ENCODE peak calls at places on chromosomes 12 and 14, in four cellular contexts. G, D, B and Z are unnamed samples.

GRCh38 chr12:57899010-57899662 is 42.2 kb upstream of the ATP23 start:
- DNase-seq in D (no peak), B (peak; percentile 79), G (no peak), Z (no peak)

GRCh38 chr12:7747196-7747595 is at the start of gene CLEC4C:
- DNase-seq in G (no peak), B (no peak), D (no peak), Z (no peak)

GRCh38 chr12:108967869-108968540 is 52.9 kb downstream of the SVOP start:
- DNase-seq in G (peak; percentile 55), D (peak; percentile 65), B (no peak), Z (peak; percentile 52)

GRCh38 chr12:66803972-66804371 is 125.1 kb upstream of the GRIP1 start:
- DNase-seq in G (no peak), D (no peak), B (no peak), Z (peak; percentile 38)

GRCh38 chr12:132541200-132541599 is 51.2 kb downstream of the FBRSL1 start:
- DNase-seq in B (no peak), D (no peak), G (no peak), Z (no peak)

GRCh38 chr14:86933460-86933859 is 1059.5 kb downstream of the GALC start:
- DNase-seq in B (no peak), D (no peak), G (no peak), Z (no peak)

GRCh38 chr12:54173066-54173726 is 15.6 kb downstream of the SMUG1 start:
- DNase-seq in B (no peak), G (peak; percentile 38), D (no peak), Z (peak; percentile 64)

GRCh38 chr12:95205685-95206084 is 11.6 kb downstream of the FGD6 start:
- DNase-seq in G (no peak), D (no peak), B (no peak), Z (no peak)

GRCh38 chr12:617304-617915 is 45.8 kb downstream of the NINJ2 start:
- DNase-seq in D (peak; percentile 77), G (no peak), B (no peak), Z (no peak)

GRCh38 chr12:100399095-100399494 is 42.2 kb downstream of the SLC17A8 start:
- DNase-seq in G (no peak), D (no peak), B (no peak), Z (no peak)

GRCh38 chr14:103628221-103628683 is 759 bp upstream of the KLC1 start:
- DNase-seq in D (no peak), B (no peak), G (peak; percentile 43), Z (peak; percentile 46)

GRCh38 chr12:59678759-59679411 is 83.1 kb downstream of the SLC16A7 start:
- DNase-seq in B (no peak), D (no peak), G (no peak), Z (no peak)

GRCh38 chr12:113214938-113215400 is 6.3 kb upstream of the TPCN1 start:
- DNase-seq in G (no peak), D (peak; percentile 81), B (peak; percentile 80), Z (no peak)

GRCh38 chr12:107486140-107486892 is 199.3 kb upstream of the PWP1 start:
- DNase-seq in B (no peak), G (no peak), D (no peak), Z (no peak)

GRCh38 chr12:24960222-24960855 is 11.4 kb upstream of the BCAT1 start:
- DNase-seq in D (peak; percentile 36), B (peak; percentile 56), G (no peak), Z (peak; percentile 42)

GRCh38 chr12:74963867-74964331 is 245.7 kb downstream of the KCNC2 start:
- DNase-seq in G (no peak), B (no peak), D (peak; percentile 38), Z (no peak)

GRCh38 chr12:99154983-99155336 is 492.6 kb upstream of the GARIN6 start:
- DNase-seq in D (no peak), G (no peak), B (no peak), Z (no peak)

GRCh38 chr12:59708059-59708458 is 112.2 kb downstream of the SLC16A7 start:
- DNase-seq in G (no peak), B (no peak), D (no peak), Z (no peak)

GRCh38 chr14:39303100-39303499 is 69.4 kb downstream of the MIA2 start:
- DNase-seq in G (no peak), D (no peak), B (no peak), Z (no peak)

GRCh38 chr12:52742822-52743457 is 34.2 kb downstream of the KRT76 start:
- DNase-seq in B (no peak), D (no peak), G (no peak), Z (no peak)

GRCh38 chr12:114812858-114813761 is 129.1 kb upstream of the TBX3 start:
- DNase-seq in B (no peak), D (peak; percentile 75), G (no peak), Z (peak; percentile 25)

GRCh38 chr14:79631276-79631675 is 580.0 kb downstream of the DIO2 start:
- DNase-seq in G (no peak), B (no peak), D (no peak), Z (no peak)

GRCh38 chr12:26036877-26037276 is 78.4 kb downstream of the RASSF8 start:
- DNase-seq in D (no peak), B (no peak), G (no peak), Z (no peak)

GRCh38 chr12:33671676-33672075 is 232.1 kb upstream of the SYT10 start:
- DNase-seq in G (no peak), D (no peak), B (no peak), Z (no peak)

GRCh38 chr12:124581299-124581698 is 13.9 kb upstream of the NCOR2 start:
- DNase-seq in D (no peak), B (no peak), G (no peak), Z (no peak)

GRCh38 chr12:49507139-49507538 is 31.7 kb upstream of the KCNH3 start:
- DNase-seq in G (no peak), B (no peak), D (no peak), Z (no peak)

GRCh38 chr14:72063761-72064282 is 131.6 kb downstream of the RGS6 start:
- DNase-seq in B (no peak), D (no peak), G (no peak), Z (no peak)

GRCh38 chr12:67535176-67535575 is 113.4 kb upstream of the DYRK2 start:
- DNase-seq in G (no peak), B (no peak), D (no peak), Z (no peak)

GRCh38 chr12:30847259-30847658 is 79.3 kb upstream of the TSPAN11 start:
- DNase-seq in B (peak; percentile 28), D (peak; percentile 66), G (peak; percentile 40), Z (no peak)

GRCh38 chr14:30450620-30451019 is 108.3 kb upstream of the G2E3 start:
- DNase-seq in D (no peak), G (no peak), B (no peak), Z (no peak)

GRCh38 chr12:126338031-126338441 is 1272.8 kb downstream of the AACS start:
- DNase-seq in B (no peak), G (no peak), D (no peak), Z (no peak)

GRCh38 chr12:28645436-28645835 is 455.2 kb downstream of the CCDC91 start:
- DNase-seq in D (no peak), G (no peak), B (no peak), Z (no peak)

GRCh38 chr12:32906407-32907165 is 10.0 kb upstream of the PKP2 start:
- DNase-seq in G (no peak), B (peak; percentile 78), D (peak; percentile 74), Z (no peak)

GRCh38 chr12:9742665-9743064 is 9.8 kb upstream of the CLECL1 start:
- DNase-seq in D (no peak), B (no peak), G (no peak), Z (no peak)

GRCh38 chr14:38078393-38078792 is 129.3 kb upstream of the SSTR1 start:
- DNase-seq in G (no peak), D (no peak), B (no peak), Z (no peak)

GRCh38 chr14:56137842-56138241 is 19.6 kb downstream of the PELI2 start:
- DNase-seq in D (no peak), G (no peak), B (no peak), Z (no peak)

GRCh38 chr12:48157889-48158370 is 615 bp upstream of the ASB8 start:
- DNase-seq in D (no peak), B (no peak), G (no peak), Z (no peak)

GRCh38 chr14:105474478-105475268 is at the start of gene CRIP2:
- DNase-seq in D (no peak), G (peak; percentile 89), B (no peak), Z (peak; percentile 73)

GRCh38 chr14:29392287-29392686 is 535.4 kb downstream of the PRKD1 start:
- DNase-seq in B (no peak), G (no peak), D (no peak), Z (no peak)

GRCh38 chr14:29390046-29390841 is 537.4 kb downstream of the PRKD1 start:
- DNase-seq in D (no peak), B (no peak), G (no peak), Z (no peak)
- TF ChIP-seq BHLHE40 in D (no peak), B (no peak), G (no peak), Z (no peak)

GRCh38 chr12:1799068-1799881 is 21.1 kb upstream of the LRTM2 start:
- DNase-seq in G (no peak), D (no peak), B (no peak), Z (no peak)

GRCh38 chr12:1798734-1799067 is 21.7 kb upstream of the LRTM2 start:
- DNase-seq in G (no peak), D (no peak), B (no peak), Z (no peak)

GRCh38 chr12:1799882-1800645 is 20.3 kb upstream of the LRTM2 start:
- DNase-seq in B (no peak), G (no peak), D (no peak), Z (no peak)

GRCh38 chr12:1801285-1801975 is 18.9 kb upstream of the LRTM2 start:
- DNase-seq in B (no peak), G (no peak), D (no peak), Z (no peak)

DNA sequence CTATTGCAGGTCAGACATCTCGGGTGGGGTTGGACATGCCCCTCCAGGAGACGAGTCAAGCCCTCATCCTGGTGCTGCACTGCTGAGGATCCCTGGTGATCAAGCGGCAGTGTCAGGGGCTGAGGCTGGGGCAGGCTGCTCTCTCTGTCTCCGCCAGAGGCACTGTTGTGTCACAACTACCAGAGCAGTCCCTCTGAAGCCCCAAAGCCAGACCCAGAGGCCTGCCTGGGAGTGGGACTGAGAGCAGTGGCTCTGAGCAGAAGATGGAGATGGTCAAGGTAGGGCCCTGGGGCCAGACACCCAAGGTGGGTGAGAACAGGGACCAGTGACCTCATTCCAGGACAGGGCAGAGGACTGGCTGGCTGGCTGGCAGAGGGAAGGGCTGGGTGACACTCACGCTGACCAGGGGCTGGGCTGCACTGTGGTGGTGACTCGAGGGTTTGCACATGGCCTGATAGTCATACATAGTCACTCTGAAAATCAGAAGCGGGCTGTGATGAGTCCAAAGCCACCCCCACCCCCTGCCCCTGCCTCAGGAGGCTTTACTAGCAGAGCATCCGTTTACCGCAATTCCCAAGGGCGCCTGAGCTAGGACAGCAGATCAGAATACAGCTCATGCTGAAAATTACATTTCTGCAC is 19.6 kb upstream of the LRTM2 start:
- DNase-seq in G (no peak), B (no peak), D (peak; percentile 37), Z (peak; percentile 62)
- TF ChIP-seq FOXK2 in G (no peak), B (no peak), D (no peak), Z (no peak)

GRCh38 chr14:95935228-95935822 is 58.7 kb downstream of the TUNAR start:
- DNase-seq in D (peak; percentile 6), B (no peak), G (peak; percentile 14), Z (peak; percentile 16)
- TF ChIP-seq BHLHE40 in D (no peak), B (no peak), G (no peak), Z (no peak)

GRCh38 chr12:45192041-45192695 is 23.7 kb upstream of the ANO6 start:
- DNase-seq in B (no peak), G (peak; percentile 55), D (peak; percentile 94), Z (peak; percentile 17)
- TF ChIP-seq FOXK2 in B (no peak), G (no peak), D (no peak), Z (no peak)

GRCh38 chr12:110498984-110499706 is 2.8 kb downstream of the VPS29 start:
- DNase-seq in B (no peak), D (peak; percentile 10), G (no peak), Z (no peak)
- TF ChIP-seq BHLHE40 in B (no peak), D (no peak), G (no peak), Z (no peak)

GRCh38 chr12:56129210-56129691 is 1.2 kb downstream of the ESYT1 start:
- DNase-seq in D (no peak), B (no peak), G (peak; percentile 79), Z (peak; percentile 57)
- TF ChIP-seq FOXK2 in D (no peak), B (peak; percentile 37), G (no peak), Z (no peak)